ENCODE peak calls at places on chromosomes 5 and 9, in six cellular contexts. One of them, this sample, is unnamed. For H3K27me3 and H3K9me3, the result is how much of the 10 kb centered on the place peaks cover.

GRCh38 chr5:163532203-163532892 is 26.9 kb downstream of the MAT2B start:
- DNase-seq in uterus: no peak
- DNase-seq in CD4-positive, CD25-positive, alpha-beta regulatory T cell: no peak
- DNase-seq in heart right ventricle: no peak
- DNase-seq in mammary epithelial cell: no peak
- DNase-seq in upper lobe of right lung: no peak
- DNase-seq in this sample: no peak

GRCh38 chr9:17509151-17509550 is 69.7 kb upstream of the SH3GL2 start:
- DNase-seq in uterus: no peak
- DNase-seq in CD4-positive, CD25-positive, alpha-beta regulatory T cell: no peak
- DNase-seq in heart right ventricle: no peak
- DNase-seq in mammary epithelial cell: no peak
- DNase-seq in upper lobe of right lung: no peak
- DNase-seq in this sample: no peak

GRCh38 chr5:109529520-109529919 is 119.7 kb upstream of the PJA2 start:
- DNase-seq in uterus: no peak
- DNase-seq in CD4-positive, CD25-positive, alpha-beta regulatory T cell: no peak
- DNase-seq in heart right ventricle: peak
- DNase-seq in mammary epithelial cell: peak
- DNase-seq in upper lobe of right lung: no peak
- DNase-seq in this sample: no peak

GRCh38 chr5:56496581-56497063 is 263.5 kb upstream of the ANKRD55 start:
- DNase-seq in uterus: no peak
- DNase-seq in CD4-positive, CD25-positive, alpha-beta regulatory T cell: no peak
- DNase-seq in heart right ventricle: no peak
- DNase-seq in mammary epithelial cell: no peak
- DNase-seq in upper lobe of right lung: no peak
- DNase-seq in this sample: no peak

GRCh38 chr5:116837876-116838568 is 263.4 kb upstream of the SEMA6A start:
- DNase-seq in uterus: no peak
- DNase-seq in CD4-positive, CD25-positive, alpha-beta regulatory T cell: no peak
- DNase-seq in heart right ventricle: no peak
- DNase-seq in mammary epithelial cell: no peak
- DNase-seq in upper lobe of right lung: no peak
- DNase-seq in this sample: no peak

GRCh38 chr5:5629579-5629978 is 207.1 kb downstream of the ICE1 start:
- DNase-seq in uterus: no peak
- DNase-seq in CD4-positive, CD25-positive, alpha-beta regulatory T cell: no peak
- DNase-seq in heart right ventricle: no peak
- DNase-seq in mammary epithelial cell: no peak
- DNase-seq in upper lobe of right lung: no peak
- DNase-seq in this sample: no peak

GRCh38 chr9:96875460-96876142 is 21.3 kb upstream of the ZNF782 start:
- DNase-seq in uterus: no peak
- DNase-seq in CD4-positive, CD25-positive, alpha-beta regulatory T cell: peak
- DNase-seq in heart right ventricle: peak
- DNase-seq in mammary epithelial cell: peak
- DNase-seq in upper lobe of right lung: peak
- DNase-seq in this sample: peak

GRCh38 chr5:139650689-139651501 is 2.7 kb downstream of the CXXC5 start:
- DNase-seq in uterus: no peak
- DNase-seq in CD4-positive, CD25-positive, alpha-beta regulatory T cell: no peak
- DNase-seq in heart right ventricle: peak
- DNase-seq in mammary epithelial cell: no peak
- DNase-seq in upper lobe of right lung: peak
- DNase-seq in this sample: no peak

GRCh38 chr9:27196383-27196782 is 87.4 kb downstream of the TEK start:
- DNase-seq in uterus: no peak
- DNase-seq in CD4-positive, CD25-positive, alpha-beta regulatory T cell: no peak
- DNase-seq in heart right ventricle: no peak
- DNase-seq in mammary epithelial cell: peak
- DNase-seq in upper lobe of right lung: no peak
- DNase-seq in this sample: no peak

GRCh38 chr5:118397231-118397630 is 591.1 kb downstream of the DTWD2 start:
- DNase-seq in uterus: no peak
- DNase-seq in CD4-positive, CD25-positive, alpha-beta regulatory T cell: no peak
- DNase-seq in heart right ventricle: no peak
- DNase-seq in mammary epithelial cell: no peak
- DNase-seq in upper lobe of right lung: no peak
- DNase-seq in this sample: no peak

GRCh38 chr9:32571969-32572899 is 725 bp downstream of the NDUFB6 start:
- DNase-seq in uterus: no peak
- DNase-seq in CD4-positive, CD25-positive, alpha-beta regulatory T cell: peak
- DNase-seq in heart right ventricle: peak
- DNase-seq in mammary epithelial cell: peak
- DNase-seq in upper lobe of right lung: no peak
- DNase-seq in this sample: peak

GRCh38 chr5:150665044-150665443 is 4.0 kb downstream of the MYOZ3 start:
- DNase-seq in uterus: no peak
- DNase-seq in CD4-positive, CD25-positive, alpha-beta regulatory T cell: no peak
- DNase-seq in heart right ventricle: no peak
- DNase-seq in mammary epithelial cell: no peak
- DNase-seq in upper lobe of right lung: no peak
- DNase-seq in this sample: no peak

GRCh38 chr5:100505984-100506670 is 29.0 kb upstream of the FAM174A start:
- DNase-seq in uterus: no peak
- DNase-seq in CD4-positive, CD25-positive, alpha-beta regulatory T cell: no peak
- DNase-seq in heart right ventricle: no peak
- DNase-seq in mammary epithelial cell: peak
- DNase-seq in upper lobe of right lung: no peak
- DNase-seq in this sample: no peak

GRCh38 chr9:278651-279050 is 64.0 kb downstream of the DOCK8 start:
- DNase-seq in uterus: no peak
- DNase-seq in CD4-positive, CD25-positive, alpha-beta regulatory T cell: peak
- DNase-seq in heart right ventricle: no peak
- DNase-seq in mammary epithelial cell: no peak
- DNase-seq in upper lobe of right lung: no peak
- DNase-seq in this sample: no peak

DNA sequence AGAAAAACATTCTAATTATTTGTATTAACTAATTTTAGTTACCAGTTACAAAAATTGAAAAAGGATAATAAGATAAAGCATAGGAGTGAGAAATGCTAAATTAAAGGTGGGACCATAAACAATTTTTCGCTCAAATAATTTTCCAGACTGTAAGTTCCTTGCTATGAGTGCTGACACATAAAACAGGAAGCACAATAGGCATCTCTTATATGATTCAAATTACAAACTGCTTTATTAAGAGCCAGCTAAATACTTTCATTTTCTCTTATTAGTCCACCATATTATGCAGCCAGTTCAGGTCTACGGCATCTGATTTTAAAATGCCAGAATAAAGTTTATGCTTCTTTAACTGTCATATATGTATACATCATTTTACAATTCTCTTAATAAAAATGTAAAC is 4.4 kb downstream of the RC3H2 start:
- DNase-seq in uterus: no peak
- DNase-seq in CD4-positive, CD25-positive, alpha-beta regulatory T cell: peak
- DNase-seq in heart right ventricle: no peak
- DNase-seq in mammary epithelial cell: no peak
- DNase-seq in upper lobe of right lung: no peak
- DNase-seq in this sample: no peak
- H3K27ac ChIP-seq in uterus: no peak
- H3K27ac ChIP-seq in CD4-positive, CD25-positive, alpha-beta regulatory T cell: peak
- H3K27ac ChIP-seq in heart right ventricle: no peak
- H3K27ac ChIP-seq in mammary epithelial cell: no peak
- H3K27ac ChIP-seq in upper lobe of right lung: no peak
- H3K27ac ChIP-seq in this sample: peak

DNA sequence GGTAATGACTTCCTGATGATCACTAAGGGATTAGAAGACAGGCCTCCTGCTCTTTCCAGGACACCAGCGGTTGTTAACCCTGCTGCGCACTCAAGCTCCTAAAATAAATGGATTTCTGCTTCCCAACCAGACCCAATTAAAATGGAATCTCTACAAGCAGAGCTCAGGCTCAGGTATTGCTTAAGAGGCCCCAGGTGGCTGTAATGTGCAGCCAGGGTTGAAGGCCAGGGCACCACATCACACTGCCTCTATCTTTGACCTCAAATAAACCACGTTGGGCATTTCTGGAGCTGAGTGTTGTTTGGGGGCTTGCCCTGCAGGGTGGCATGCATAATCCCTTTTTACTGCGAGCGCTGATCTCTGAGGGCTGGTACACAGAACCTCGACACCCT is 108.0 kb downstream of the FBXO38 start:
- DNase-seq in uterus: no peak
- DNase-seq in CD4-positive, CD25-positive, alpha-beta regulatory T cell: no peak
- DNase-seq in heart right ventricle: no peak
- DNase-seq in mammary epithelial cell: no peak
- DNase-seq in upper lobe of right lung: no peak
- DNase-seq in this sample: no peak
- H3K27me3 ChIP-seq in uterus: under half
- H3K27me3 ChIP-seq in CD4-positive, CD25-positive, alpha-beta regulatory T cell: under half
- H3K27me3 ChIP-seq in heart right ventricle: under half
- H3K27me3 ChIP-seq in mammary epithelial cell: under half
- H3K27me3 ChIP-seq in upper lobe of right lung: under half
- H3K27me3 ChIP-seq in this sample: under half

DNA sequence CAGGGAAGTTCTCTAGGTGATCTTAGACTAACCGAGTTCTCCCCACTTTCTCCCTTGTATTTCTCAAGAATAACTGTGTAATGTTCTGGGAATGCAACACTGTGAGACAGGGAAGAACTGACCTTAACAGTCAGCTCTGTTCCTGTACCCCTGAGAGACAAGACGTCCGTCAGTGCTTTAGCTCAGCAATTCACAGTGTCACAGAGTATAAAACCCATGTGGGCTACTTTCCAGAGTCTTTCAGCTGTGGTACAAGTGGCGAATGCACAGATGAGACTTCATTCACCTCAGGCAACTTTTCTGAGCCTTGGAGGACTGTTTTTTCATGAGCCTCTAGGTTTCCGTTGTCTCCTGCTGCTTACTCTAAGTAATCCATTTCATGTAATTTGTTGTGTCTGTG is 458.8 kb downstream of the SPATA31D1 start:
- DNase-seq in uterus: no peak
- DNase-seq in CD4-positive, CD25-positive, alpha-beta regulatory T cell: no peak
- DNase-seq in heart right ventricle: no peak
- DNase-seq in mammary epithelial cell: no peak
- DNase-seq in upper lobe of right lung: no peak
- DNase-seq in this sample: no peak
- H3K9me3 ChIP-seq in uterus: under half
- H3K9me3 ChIP-seq in CD4-positive, CD25-positive, alpha-beta regulatory T cell: under half
- H3K9me3 ChIP-seq in heart right ventricle: under half
- H3K9me3 ChIP-seq in mammary epithelial cell: under half
- H3K9me3 ChIP-seq in upper lobe of right lung: under half
- H3K9me3 ChIP-seq in this sample: under half

GRCh38 chr5:60516688-60517087 is 183.3 kb downstream of the DEPDC1B start:
- DNase-seq in uterus: no peak
- DNase-seq in CD4-positive, CD25-positive, alpha-beta regulatory T cell: no peak
- DNase-seq in heart right ventricle: no peak
- DNase-seq in mammary epithelial cell: no peak
- DNase-seq in upper lobe of right lung: no peak
- DNase-seq in this sample: no peak
- H3K27ac ChIP-seq in uterus: no peak
- H3K27ac ChIP-seq in CD4-positive, CD25-positive, alpha-beta regulatory T cell: no peak
- H3K27ac ChIP-seq in heart right ventricle: no peak
- H3K27ac ChIP-seq in mammary epithelial cell: no peak
- H3K27ac ChIP-seq in upper lobe of right lung: no peak
- H3K27ac ChIP-seq in this sample: no peak